ENCODE peak calls at places on chromosomes 16 and 17, in six cellular contexts. X, H, U, S, Y and Q are unnamed samples. For H3K4me1, the result is how much of the 10 kb centered on the place peaks cover.

GRCh38 chr17:40755231-40755630 is at the start of gene KRT25:
- DNase-seq in X (no peak), H (no peak), U (no peak), S (no peak), Y (no peak), Q (no peak)

GRCh38 chr17:19369107-19369778 is 6.7 kb upstream of the B9D1 start:
- DNase-seq in X (peak), H (peak), U (no peak), S (no peak), Y (no peak), Q (no peak)

GRCh38 chr17:705863-706262 is 8.8 kb downstream of the VPS53 start:
- DNase-seq in X (no peak), H (no peak), U (no peak), S (no peak), Y (no peak), Q (no peak)

GRCh38 chr16:77462894-77463293 is 28.1 kb upstream of the ADAMTS18 start:
- DNase-seq in X (no peak), H (no peak), U (no peak), S (no peak), Y (no peak), Q (no peak)

GRCh38 chr17:82497483-82498405 is 21.8 kb upstream of the FOXK2 start:
- DNase-seq in X (peak), H (peak), U (no peak), S (no peak), Y (no peak), Q (no peak)

GRCh38 chr17:51351890-51352289 is 91.5 kb downstream of the UTP18 start:
- DNase-seq in X (no peak), H (no peak), U (no peak), S (peak), Y (no peak), Q (no peak)

GRCh38 chr17:49707246-49707607 is 537 bp downstream of the SLC35B1 start:
- DNase-seq in X (no peak), H (no peak), U (no peak), S (no peak), Y (no peak), Q (no peak)

GRCh38 chr17:40451420-40451819 is 8.2 kb downstream of the IGFBP4 start:
- DNase-seq in X (peak), H (peak), U (no peak), S (no peak), Y (peak), Q (no peak)

GRCh38 chr16:5763176-5763575 is 665.6 kb upstream of the EEF2KMT start:
- DNase-seq in X (no peak), H (no peak), U (no peak), S (no peak), Y (no peak), Q (no peak)

GRCh38 chr17:47733414-47734288 is 615 bp downstream of the TBX21 start:
- DNase-seq in X (peak), H (no peak), U (peak), S (no peak), Y (no peak), Q (peak)

GRCh38 chr17:15398736-15399331 is 57.4 kb upstream of the TEKT3 start:
- DNase-seq in X (no peak), H (no peak), U (no peak), S (no peak), Y (no peak), Q (peak)

GRCh38 chr17:80204626-80205468 is 15.3 kb downstream of the SGSH start:
- DNase-seq in X (no peak), H (no peak), U (no peak), S (no peak), Y (no peak), Q (no peak)

GRCh38 chr16:73065617-73066313 is 17.8 kb upstream of the ZFHX3 start:
- DNase-seq in X (peak), H (no peak), U (no peak), S (no peak), Y (no peak), Q (no peak)

GRCh38 chr17:67223924-67224323 is 21.1 kb downstream of the HELZ start:
- DNase-seq in X (no peak), H (no peak), U (no peak), S (no peak), Y (no peak), Q (no peak)

GRCh38 chr16:29698484-29699323 is 19.7 kb downstream of the QPRT start:
- DNase-seq in X (no peak), H (no peak), U (no peak), S (no peak), Y (no peak), Q (no peak)

GRCh38 chr17:30429155-30429554 is 48.1 kb upstream of the GOSR1 start:
- DNase-seq in X (no peak), H (no peak), U (no peak), S (no peak), Y (no peak), Q (no peak)

GRCh38 chr17:31074772-31075538 is 19.8 kb upstream of the NF1 start:
- DNase-seq in X (no peak), H (no peak), U (no peak), S (no peak), Y (no peak), Q (no peak)

GRCh38 chr16:57042157-57043111 is 49.9 kb upstream of the CPNE2 start:
- DNase-seq in X (peak), H (no peak), U (no peak), S (no peak), Y (no peak), Q (no peak)

GRCh38 chr16:31351937-31352315 is 3.0 kb upstream of the ITGAX start:
- DNase-seq in X (peak), H (no peak), U (peak), S (no peak), Y (no peak), Q (no peak)
- H3K27ac ChIP-seq in X (no peak), H (peak), U (peak), S (no peak), Y (no peak), Q (no peak)

GRCh38 chr16:66525396-66526180 is 24.3 kb downstream of the TK2 start:
- DNase-seq in X (no peak), H (no peak), U (no peak), S (no peak), Y (no peak), Q (no peak)

GRCh38 chr16:66521951-66522771 is 27.8 kb downstream of the TK2 start:
- DNase-seq in X (peak), H (no peak), U (no peak), S (no peak), Y (no peak), Q (no peak)

GRCh38 chr16:66522816-66523590 is 26.9 kb downstream of the TK2 start:
- DNase-seq in X (no peak), H (no peak), U (peak), S (no peak), Y (no peak), Q (no peak)

GRCh38 chr16:66523861-66524354 is 26.0 kb downstream of the TK2 start:
- DNase-seq in X (peak), H (no peak), U (peak), S (no peak), Y (no peak), Q (no peak)

DNA sequence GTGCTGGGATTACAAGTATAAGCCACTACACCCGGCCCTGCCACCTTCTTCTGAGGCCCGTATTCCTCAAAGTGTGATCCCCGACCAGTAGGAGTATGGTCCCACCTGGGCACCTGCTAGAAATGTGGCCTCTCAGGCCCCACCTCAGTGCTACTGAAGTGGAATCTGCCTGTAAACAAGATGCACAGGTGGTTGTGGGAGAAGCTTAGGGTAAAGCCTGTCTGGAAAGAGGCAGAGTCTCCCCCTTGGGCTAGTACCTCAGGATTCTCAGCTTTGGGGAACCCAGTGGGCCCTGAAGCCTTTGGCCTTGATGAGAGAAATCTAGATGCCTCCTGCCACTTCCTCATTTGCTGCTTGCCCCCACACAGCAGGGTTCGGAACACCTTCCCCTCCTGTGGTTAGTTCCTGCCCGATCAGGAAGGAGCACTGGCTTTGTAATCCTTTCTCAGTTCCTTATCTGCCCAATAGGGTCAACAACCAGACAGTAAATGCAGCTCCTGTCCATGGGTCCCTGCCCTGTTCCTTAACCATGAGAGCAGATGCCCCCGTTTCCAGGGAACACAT is 25.2 kb downstream of the TK2 start:
- DNase-seq in X (peak), H (no peak), U (no peak), S (no peak), Y (no peak), Q (no peak)
- H3K4me1 ChIP-seq in X (under half), H (under half), U (under half), S (under half), Y (under half), Q (under half)

GRCh38 chr17:59527931-59528330 is 37.5 kb upstream of the DHX40 start:
- DNase-seq in X (no peak), H (no peak), U (no peak), S (no peak), Y (no peak), Q (no peak)
- TF ChIP-seq POLR2A in X (no peak), H (no peak), U (no peak), S (no peak), Y (no peak), Q (no peak)

GRCh38 chr17:69592692-69593350 is 178.3 kb downstream of the MAP2K6 start:
- DNase-seq in X (no peak), H (no peak), U (no peak), S (no peak), Y (no peak), Q (no peak)
- H3K27ac ChIP-seq in X (no peak), H (no peak), U (no peak), S (no peak), Y (no peak), Q (no peak)

DNA sequence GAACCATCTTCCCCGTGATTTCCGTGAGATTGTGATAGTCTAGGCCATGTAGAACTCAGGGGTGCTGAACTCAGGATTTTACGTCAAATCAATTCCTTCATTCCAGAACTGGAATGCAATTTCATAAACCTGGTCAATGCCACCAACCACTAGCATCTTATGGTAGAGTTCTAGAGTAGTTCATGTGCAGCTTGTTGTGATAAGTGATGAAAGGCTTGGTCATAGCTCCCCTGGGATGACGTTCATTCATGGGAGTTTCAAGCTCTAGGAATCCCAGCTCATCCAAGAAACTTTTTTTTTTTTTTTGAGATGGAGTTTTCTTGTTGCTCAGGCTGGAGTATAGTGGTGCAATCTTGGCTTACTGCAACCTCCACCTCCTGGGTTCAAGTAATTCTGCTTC is 3.7 kb upstream of the DPEP2 start:
- DNase-seq in X (no peak), H (no peak), U (no peak), S (no peak), Y (no peak), Q (no peak)
- H3K4me1 ChIP-seq in X (under half), H (under half), U (under half), S (under half), Y (under half), Q (under half)

DNA sequence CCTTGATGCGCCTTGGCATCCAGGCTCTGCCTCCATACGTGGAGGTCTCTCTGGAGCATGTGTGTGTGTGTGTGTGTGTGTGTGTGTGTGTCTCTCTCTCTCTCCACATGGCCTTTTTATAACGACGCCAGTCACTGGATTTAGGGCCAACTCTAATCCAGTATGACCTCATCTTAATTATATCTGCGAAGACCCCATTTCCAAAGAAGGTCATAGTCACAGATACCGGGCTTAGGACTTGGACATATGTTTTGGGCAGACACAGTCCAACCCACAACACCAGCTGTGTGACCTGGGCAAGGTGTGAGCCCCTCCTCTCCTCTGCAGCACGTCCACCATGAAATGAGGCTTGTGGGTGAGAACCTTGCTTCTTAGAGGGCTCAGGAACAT is 138.4 kb upstream of the PLCG2 start:
- DNase-seq in X (no peak), H (no peak), U (no peak), S (no peak), Y (no peak), Q (no peak)
- TF ChIP-seq POLR2A in X (no peak), H (no peak), U (no peak), S (no peak), Y (no peak), Q (no peak)

GRCh38 chr17:1830288-1830687 is 483 bp downstream of the RPA1 start:
- DNase-seq in X (no peak), H (no peak), U (no peak), S (peak), Y (no peak), Q (no peak)
- H3K27ac ChIP-seq in X (peak), H (peak), U (peak), S (peak), Y (peak), Q (peak)

GRCh38 chr17:76246080-76247066 is 6.1 kb upstream of the RNF157 start:
- DNase-seq in X (peak), H (no peak), U (no peak), S (no peak), Y (no peak), Q (no peak)
- H3K4me1 ChIP-seq in X (under half), H (under half), U (under half), S (under half), Y (under half), Q (under half)

GRCh38 chr17:28839221-28839620 is 3.4 kb downstream of the FAM222B start:
- DNase-seq in X (no peak), H (no peak), U (no peak), S (no peak), Y (no peak), Q (no peak)

GRCh38 chr17:28828294-28829040 is 14.1 kb downstream of the FAM222B start:
- DNase-seq in X (peak), H (no peak), U (no peak), S (no peak), Y (no peak), Q (peak)

GRCh38 chr17:28834420-28834819 is 8.2 kb downstream of the FAM222B start:
- DNase-seq in X (no peak), H (no peak), U (no peak), S (no peak), Y (no peak), Q (no peak)
- TF ChIP-seq POLR2A in X (no peak), H (no peak), U (no peak), S (no peak), Y (no peak), Q (no peak)